ENCODE peak calls at places on chromosome 22, in eight cellular contexts. J is stomach, I is ovary, L is uterus, F is breast epithelium, A is adrenal gland, Y is A549, R is endothelial cell of umbilical vein. G is an unnamed sample.

GRCh38 chr22:31490496-31490925 is 869 bp upstream of the EIF4ENIF1 start:
- DNase-seq in F (peak), Y (peak), A (peak), J (peak), R (peak), L (no peak), I (no peak), G (no peak)

GRCh38 chr22:32584650-32585049 is 110.0 kb downstream of the FBXO7 start:
- DNase-seq in Y (no peak), L (no peak), R (no peak), A (no peak), F (no peak), I (no peak), J (no peak), G (no peak)

GRCh38 chr22:22022255-22022840 is 39.8 kb upstream of the TOP3B start:
- DNase-seq in R (no peak), F (no peak), Y (no peak), L (no peak), A (no peak), I (no peak), J (no peak), G (no peak)

GRCh38 chr22:28791841-28792490 is 8.4 kb downstream of the XBP1 start:
- DNase-seq in A (no peak), J (no peak), Y (no peak), F (no peak), R (peak), I (no peak), L (no peak), G (no peak)

GRCh38 chr22:41380993-41381328 is 781 bp upstream of the TEF start:
- DNase-seq in Y (peak), A (peak), L (no peak), F (peak), R (peak), I (no peak), J (peak), G (peak)

GRCh38 chr22:48181168-48181955 is 1418.9 kb downstream of the TBC1D22A start:
- DNase-seq in F (no peak), Y (no peak), A (no peak), L (no peak), J (no peak), I (no peak), R (no peak), G (no peak)

GRCh38 chr22:30444632-30445437 is 19.3 kb downstream of the MTFP1 start:
- DNase-seq in J (peak), L (no peak), A (peak), F (no peak), I (no peak), Y (peak), R (peak), G (peak)

GRCh38 chr22:48944756-48945620 is 882.7 kb downstream of the BRD1 start:
- DNase-seq in R (no peak), J (peak), F (peak), Y (no peak), A (no peak), L (no peak), I (no peak), G (peak)

GRCh38 chr22:47288640-47289039 is 526.2 kb downstream of the TBC1D22A start:
- DNase-seq in J (no peak), L (peak), F (no peak), R (no peak), Y (no peak), A (no peak), I (no peak), G (no peak)

GRCh38 chr22:30602049-30602448 is 4.9 kb upstream of the TCN2 start:
- DNase-seq in R (peak), F (no peak), Y (no peak), J (no peak), I (no peak), L (no peak), A (no peak), G (no peak)

GRCh38 chr22:19855504-19856409 is 1.1 kb upstream of the GNB1L start:
- DNase-seq in Y (peak), L (peak), I (peak), R (peak), A (peak), J (peak), F (peak), G (peak)

GRCh38 chr22:45280995-45281394 is 3.8 kb upstream of the UPK3A start:
- DNase-seq in F (no peak), J (no peak), A (no peak), Y (no peak), I (no peak), R (no peak), L (no peak), G (no peak)

GRCh38 chr22:20180640-20181039 is 29.8 kb upstream of the CCDC188 start:
- DNase-seq in Y (no peak), F (no peak), L (no peak), A (no peak), R (no peak), I (no peak), J (no peak), G (no peak)

GRCh38 chr22:20777420-20778177 is 3.7 kb downstream of the SERPIND1 start:
- DNase-seq in J (no peak), A (peak), L (peak), I (peak), Y (peak), F (no peak), R (peak), G (no peak)

GRCh38 chr22:21646608-21647590 is 4.8 kb downstream of the SDF2L1 start:
- DNase-seq in R (peak), J (peak), Y (peak), A (peak), L (peak), I (peak), F (peak), G (peak)

GRCh38 chr22:20957118-20957690 is 9.9 kb upstream of the AIFM3 start:
- DNase-seq in I (no peak), L (no peak), Y (peak), F (no peak), A (no peak), J (peak), R (no peak), G (peak)

GRCh38 chr22:19810381-19811141 is 44.1 kb downstream of the GNB1L start:
- DNase-seq in A (peak), R (peak), Y (no peak), I (peak), J (no peak), L (no peak), F (no peak), G (peak)

GRCh38 chr22:46355369-46355995 is 20.0 kb downstream of the TRMU start:
- DNase-seq in J (peak), A (peak), I (peak), L (peak), R (peak), F (peak), Y (peak), G (peak)

GRCh38 chr22:47357086-47357485 is 594.6 kb downstream of the TBC1D22A start:
- DNase-seq in L (no peak), F (no peak), A (no peak), Y (no peak), I (no peak), R (no peak), J (no peak), G (peak)

GRCh38 chr22:29912605-29913398 is 29.8 kb downstream of the MTMR3 start:
- DNase-seq in Y (no peak), A (no peak), L (no peak), F (no peak), I (no peak), R (no peak), J (no peak), G (no peak)

GRCh38 chr22:31089101-31090100 is 8.3 kb downstream of the SMTN start:
- DNase-seq in Y (no peak), L (peak), A (peak), I (no peak), R (peak), J (peak), F (no peak), G (peak)

GRCh38 chr22:44460287-44461082 is 37.5 kb downstream of the RTL6 start:
- DNase-seq in Y (no peak), J (peak), F (no peak), L (no peak), R (no peak), A (no peak), I (peak), G (no peak)

GRCh38 chr22:41532908-41533825 is 11.1 kb downstream of the POLR3H start:
- DNase-seq in A (peak), L (peak), I (peak), J (peak), R (peak), Y (peak), F (no peak), G (no peak)

GRCh38 chr22:27970596-27971220 is 51.7 kb upstream of the PITPNB start:
- DNase-seq in L (no peak), J (no peak), I (no peak), Y (no peak), R (no peak), F (no peak), A (no peak), G (no peak)

GRCh38 chr22:47406896-47407295 is 644.4 kb downstream of the TBC1D22A start:
- DNase-seq in L (no peak), A (no peak), J (no peak), Y (no peak), I (no peak), F (no peak), R (no peak), G (no peak)

GRCh38 chr22:29531419-29531818 is 22.1 kb downstream of the THOC5 start:
- DNase-seq in Y (no peak), J (no peak), I (no peak), A (no peak), F (no peak), L (no peak), R (no peak), G (no peak)

GRCh38 chr22:47307326-47307725 is 544.9 kb downstream of the TBC1D22A start:
- DNase-seq in R (no peak), J (no peak), I (no peak), A (no peak), F (no peak), Y (no peak), L (no peak), G (no peak)

GRCh38 chr22:31833930-31834329 is 80.1 kb downstream of the DEPDC5 start:
- DNase-seq in F (no peak), A (no peak), R (no peak), Y (no peak), I (no peak), L (no peak), J (no peak), G (no peak)

DNA sequence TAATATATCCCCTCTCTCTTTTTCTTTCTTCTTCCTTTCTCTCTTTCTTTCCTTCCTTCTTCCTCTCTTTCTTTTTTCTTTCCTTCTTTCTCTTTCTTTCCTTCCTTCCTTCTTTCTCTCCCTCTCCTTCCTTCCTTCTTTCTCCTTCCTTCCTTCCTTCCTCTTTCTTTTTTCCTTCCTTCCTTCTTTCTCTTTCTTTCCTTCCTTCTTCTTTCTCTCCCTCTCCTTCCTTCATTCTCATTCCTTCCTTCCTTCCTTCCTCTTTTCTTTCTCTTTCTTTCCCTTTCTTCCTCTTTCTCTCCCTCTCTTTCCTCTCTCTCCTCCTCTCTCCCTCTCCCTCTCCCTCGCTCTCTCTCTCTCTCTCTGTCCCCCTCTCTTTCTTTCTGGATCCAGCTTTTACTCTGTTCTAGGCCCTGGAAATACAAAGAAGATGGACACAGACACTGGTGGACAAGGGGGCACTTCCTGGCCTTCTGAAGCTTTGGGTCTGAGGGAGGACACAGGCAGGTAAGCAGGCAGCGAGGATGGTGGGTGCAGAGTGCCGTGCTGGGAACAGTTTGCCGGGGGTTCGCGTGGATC is 18.0 kb upstream of the RASD2 start:
- DNase-seq in A (no peak), I (no peak), Y (no peak), F (no peak), R (no peak), J (no peak), L (no peak), G (no peak)
- H3K27ac ChIP-seq in A (no peak), I (no peak), Y (no peak), F (no peak), R (no peak), J (no peak), L (no peak), G (no peak)

DNA sequence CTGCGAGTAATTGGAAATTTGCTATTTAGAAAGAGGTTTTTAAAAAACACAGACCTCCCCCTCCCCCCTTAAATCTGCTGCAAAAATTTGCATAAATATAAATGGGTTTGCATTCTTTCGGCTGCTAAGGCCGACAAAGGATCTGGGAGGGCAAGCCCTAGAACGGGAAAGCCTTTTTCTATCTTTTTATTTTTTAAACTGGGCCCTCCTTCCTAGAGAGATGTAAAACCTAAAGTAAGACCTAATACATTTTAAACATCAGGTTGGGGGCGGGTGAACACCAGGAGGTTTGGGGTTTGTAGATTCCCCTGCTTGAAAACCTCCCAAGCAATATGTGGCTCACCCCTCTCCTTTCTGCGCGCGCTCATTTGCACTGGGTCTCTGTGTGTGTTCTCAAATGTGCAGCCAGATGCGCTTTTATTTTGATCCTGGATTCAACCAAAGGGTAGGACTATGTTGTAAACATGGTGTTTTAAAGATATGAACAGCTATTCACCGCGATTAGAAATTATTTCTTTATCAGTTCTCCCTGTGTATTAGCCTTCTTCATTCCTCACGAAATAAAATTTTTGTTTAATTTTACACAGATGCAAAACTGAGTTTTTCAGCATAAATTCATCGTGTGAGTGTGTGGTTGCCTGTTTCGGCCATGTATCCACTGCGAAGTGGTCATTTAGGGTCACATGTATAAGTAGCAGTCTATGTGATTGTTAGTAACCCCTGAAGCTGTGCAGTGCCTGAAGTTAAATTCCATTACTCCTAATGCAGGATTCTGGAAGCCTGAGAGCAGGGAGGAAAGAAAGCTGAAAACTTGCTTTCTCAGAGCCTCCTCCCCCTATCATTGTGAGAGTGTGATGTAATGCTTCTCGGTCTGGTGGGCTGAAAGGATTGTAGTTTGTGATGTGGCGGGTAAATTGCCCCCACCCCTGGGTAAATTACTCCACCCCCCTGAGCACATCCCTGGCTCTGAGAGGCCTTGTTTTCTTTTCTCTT is 988 bp downstream of the TNRC6B start:
- DNase-seq in R (peak), A (peak), F (no peak), L (no peak), I (no peak), J (no peak), Y (no peak), G (no peak)
- TF ChIP-seq POLR2A in R (no peak), A (peak), F (no peak), L (peak), I (no peak), J (no peak), Y (no peak), G (no peak)

GRCh38 chr22:23750374-23750743 is 553 bp downstream of the ZNF70 start:
- DNase-seq in J (no peak), I (no peak), F (no peak), R (no peak), A (no peak), Y (no peak), L (no peak), G (no peak)
- H3K27ac ChIP-seq in J (peak), I (peak), F (peak), R (no peak), A (no peak), Y (peak), L (peak), G (peak)

GRCh38 chr22:37559901-37560681 is at the start of gene CDC42EP1:
- DNase-seq in A (peak), Y (no peak), F (no peak), L (peak), R (peak), I (peak), J (peak), G (peak)
- TF ChIP-seq POLR2A in A (peak), Y (peak), F (no peak), L (peak), R (peak), I (peak), J (no peak), G (no peak)

DNA sequence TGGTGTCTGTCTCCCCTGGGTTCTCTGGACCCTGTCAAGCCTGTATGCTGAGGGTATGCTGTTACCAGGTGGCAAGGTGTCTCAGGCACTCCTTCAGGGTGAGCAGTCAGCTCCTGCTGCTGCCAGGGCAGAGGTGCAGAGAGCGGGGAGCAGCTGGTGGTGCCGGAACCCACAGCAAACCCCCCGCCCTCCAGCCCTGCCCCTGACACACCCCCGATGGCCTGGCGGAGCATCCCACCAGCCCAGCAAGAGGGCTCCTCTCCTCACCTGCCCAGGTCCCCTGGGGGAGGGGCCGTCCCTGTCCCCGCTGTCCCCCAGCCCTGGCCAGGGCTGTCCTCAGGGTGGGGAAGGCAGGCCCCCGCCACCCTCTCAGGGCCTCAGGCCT is 12.0 kb upstream of the PIM3 start:
- DNase-seq in Y (no peak), R (no peak), I (no peak), J (no peak), L (no peak), A (no peak), F (no peak), G (no peak)
- H3K27ac ChIP-seq in Y (peak), R (no peak), I (no peak), J (peak), L (no peak), A (no peak), F (peak), G (peak)

GRCh38 chr22:43188829-43189545 is 2.1 kb upstream of the TTLL12 start:
- DNase-seq in Y (no peak), I (no peak), F (no peak), R (no peak), A (no peak), J (no peak), L (no peak), G (no peak)

GRCh38 chr22:43183496-43184263 is 3.3 kb downstream of the TTLL12 start:
- DNase-seq in R (peak), F (no peak), I (no peak), J (no peak), A (no peak), Y (no peak), L (no peak), G (no peak)

GRCh38 chr22:43185860-43186261 is 1.1 kb downstream of the TTLL12 start:
- DNase-seq in F (peak), Y (peak), A (peak), R (peak), L (peak), I (peak), J (peak), G (peak)

GRCh38 chr22:43187171-43188099 is 501 bp upstream of the TTLL12 start:
- DNase-seq in F (peak), J (peak), I (peak), Y (peak), A (peak), L (peak), R (peak), G (peak)

GRCh38 chr22:43186272-43187170 is at the start of gene TTLL12:
- DNase-seq in J (peak), A (peak), L (peak), Y (peak), F (no peak), R (peak), I (peak), G (peak)
- TF ChIP-seq POLR2A in J (no peak), A (peak), L (peak), Y (peak), F (no peak), R (peak), I (no peak), G (peak)

GRCh38 chr22:26565889-26566288 is 24.0 kb downstream of the TPST2 start:
- DNase-seq in L (no peak), J (no peak), Y (no peak), F (no peak), I (no peak), A (no peak), R (no peak), G (no peak)
- H3K27ac ChIP-seq in L (no peak), J (no peak), Y (no peak), F (no peak), I (no peak), A (no peak), R (no peak), G (peak)